ENCODE peak calls at places on chromosomes 2 and 18, in six cellular contexts. V is cardiac muscle cell; J is colonic mucosa; G is A549; L is heart left ventricle; Q is CD8-positive, alpha-beta memory T cell. B is an unnamed sample.

GRCh38 chr18:13597068-13597467 is 129.3 kb downstream of the FAM210A start:
- DNase-seq in V (no peak), J (no peak), G (no peak), L (no peak), Q (no peak), B (no peak)

GRCh38 chr2:164992818-164993217 is 37.5 kb upstream of the SLC38A11 start:
- DNase-seq in V (peak; percentile 81), J (peak; percentile 55), G (peak; percentile 80), L (peak; percentile 55), Q (no peak), B (peak; percentile 69)

GRCh38 chr2:178076130-178076529 is 3.6 kb upstream of the PDE11A start:
- DNase-seq in V (no peak), J (no peak), G (no peak), L (no peak), Q (no peak), B (no peak)

GRCh38 chr2:9001229-9001628 is 2.3 kb downstream of the MBOAT2 start:
- DNase-seq in V (no peak), J (peak; percentile 49), G (peak; percentile 71), L (no peak), Q (no peak), B (no peak)

GRCh38 chr2:152694161-152694661 is 23.1 kb downstream of the PRPF40A start:
- DNase-seq in V (no peak), J (no peak), G (peak; percentile 12), L (no peak), Q (peak; percentile 10), B (no peak)

GRCh38 chr18:45806226-45806625 is 19.2 kb upstream of the SIGLEC15 start:
- DNase-seq in V (no peak), J (no peak), G (no peak), L (no peak), Q (no peak), B (no peak)

GRCh38 chr2:65749549-65749948 is 317.1 kb upstream of the SPRED2 start:
- DNase-seq in V (no peak), J (no peak), G (no peak), L (no peak), Q (no peak), B (no peak)

GRCh38 chr2:28594369-28595108 is 98.7 kb downstream of the PLB1 start:
- DNase-seq in V (peak; percentile 92), J (peak; percentile 96), G (peak; percentile 89), L (peak; percentile 85), Q (peak; percentile 79), B (peak; percentile 96)

GRCh38 chr2:217977840-217978535 is 24.8 kb downstream of the TNS1 start:
- DNase-seq in V (no peak), J (no peak), G (no peak), L (no peak), Q (no peak), B (no peak)

GRCh38 chr2:46229134-46230063 is 67.8 kb upstream of the EPAS1 start:
- DNase-seq in V (no peak), J (peak; percentile 20), G (peak; percentile 93), L (no peak), Q (no peak), B (no peak)

GRCh38 chr18:49071776-49072175 is 121.0 kb upstream of the SMAD7 start:
- DNase-seq in V (no peak), J (no peak), G (no peak), L (no peak), Q (no peak), B (no peak)

GRCh38 chr2:230130668-230131364 is 62.1 kb upstream of the SLC16A14 start:
- DNase-seq in V (no peak), J (peak; percentile 38), G (peak; percentile 42), L (peak; percentile 68), Q (no peak), B (peak; percentile 76)

GRCh38 chr2:201964631-201965206 is 68.9 kb upstream of the FZD7 start:
- DNase-seq in V (no peak), J (no peak), G (no peak), L (no peak), Q (no peak), B (no peak)

GRCh38 chr2:182577816-182578215 is 138.2 kb upstream of the DNAJC10 start:
- DNase-seq in V (no peak), J (no peak), G (no peak), L (no peak), Q (no peak), B (no peak)

GRCh38 chr2:29650634-29651097 is 270.7 kb downstream of the ALK start:
- DNase-seq in V (no peak), J (no peak), G (no peak), L (no peak), Q (no peak), B (no peak)

GRCh38 chr18:25190468-25190867 is 161.5 kb downstream of the ZNF521 start:
- DNase-seq in V (no peak), J (no peak), G (no peak), L (no peak), Q (no peak), B (no peak)

GRCh38 chr18:8084160-8084559 is 517.0 kb downstream of the PTPRM start:
- DNase-seq in V (peak; percentile 69), J (peak; percentile 29), G (peak; percentile 38), L (peak; percentile 31), Q (no peak), B (peak; percentile 68)

GRCh38 chr18:58146099-58146498 is 102.1 kb downstream of the NEDD4L start:
- DNase-seq in V (no peak), J (no peak), G (no peak), L (no peak), Q (no peak), B (no peak)

GRCh38 chr2:200305797-200306718 is at the start of gene SPATS2L:
- DNase-seq in V (peak; percentile 77), J (peak; percentile 82), G (peak; percentile 87), L (peak; percentile 87), Q (peak; percentile 31), B (peak; percentile 87)

GRCh38 chr2:133262888-133263287 is 305.4 kb downstream of the NCKAP5 start:
- DNase-seq in V (no peak), J (no peak), G (peak; percentile 35), L (no peak), Q (no peak), B (no peak)

GRCh38 chr2:71697106-71698010 is 244.0 kb downstream of the DYSF start:
- DNase-seq in V (no peak), J (no peak), G (no peak), L (no peak), Q (no peak), B (no peak)

GRCh38 chr18:79857082-79857661 is 59.4 kb downstream of the KCNG2 start:
- DNase-seq in V (peak; percentile 1), J (peak; percentile 9), G (peak; percentile 49), L (no peak), Q (no peak), B (peak; percentile 10)

GRCh38 chr2:190334479-190335224 is 8.7 kb upstream of the INPP1 start:
- DNase-seq in V (no peak), J (peak; percentile 71), G (peak; percentile 71), L (no peak), Q (no peak), B (no peak)

GRCh38 chr2:113966832-113967231 is 76.9 kb downstream of the ACTR3 start:
- DNase-seq in V (no peak), J (no peak), G (peak; percentile 34), L (no peak), Q (no peak), B (no peak)

GRCh38 chr2:140601342-140601741 is 1529.5 kb downstream of the LRP1B start:
- DNase-seq in V (peak; percentile 18), J (no peak), G (no peak), L (no peak), Q (no peak), B (no peak)

GRCh38 chr2:121085801-121086200 is 199.2 kb downstream of the TFCP2L1 start:
- DNase-seq in V (peak; percentile 26), J (no peak), G (no peak), L (no peak), Q (no peak), B (peak; percentile 42)

GRCh38 chr2:152548111-152548875 is 169.0 kb downstream of the PRPF40A start:
- DNase-seq in V (no peak), J (no peak), G (no peak), L (no peak), Q (no peak), B (no peak)

GRCh38 chr2:121617042-121617599 is 32.1 kb downstream of the CLASP1 start:
- DNase-seq in V (peak; percentile 40), J (no peak), G (no peak), L (no peak), Q (no peak), B (no peak)

GRCh38 chr2:179825494-179825893 is 35.9 kb downstream of the ZNF385B start:
- DNase-seq in V (no peak), J (no peak), G (peak; percentile 16), L (no peak), Q (no peak), B (no peak)
- H3K4me1 ChIP-seq in V (peaks cover 37% of the 10 kb centered on the region), J (no peaks in the 10 kb centered on the region), G (no peaks in the 10 kb centered on the region), L (no peaks in the 10 kb centered on the region), Q (no peaks in the 10 kb centered on the region), B (no peaks in the 10 kb centered on the region)

GRCh38 chr2:196177124-196177523 is 5.7 kb upstream of the STK17B start:
- DNase-seq in V (no peak), J (no peak), G (no peak), L (no peak), Q (no peak), B (no peak)
- H3K4me1 ChIP-seq in V (no peaks in the 10 kb centered on the region), J (no peaks in the 10 kb centered on the region), G (no peaks in the 10 kb centered on the region), L (peaks cover under 1% of the 10 kb centered on the region), Q (peaks cover 94% of the 10 kb centered on the region), B (no peaks in the 10 kb centered on the region)

DNA sequence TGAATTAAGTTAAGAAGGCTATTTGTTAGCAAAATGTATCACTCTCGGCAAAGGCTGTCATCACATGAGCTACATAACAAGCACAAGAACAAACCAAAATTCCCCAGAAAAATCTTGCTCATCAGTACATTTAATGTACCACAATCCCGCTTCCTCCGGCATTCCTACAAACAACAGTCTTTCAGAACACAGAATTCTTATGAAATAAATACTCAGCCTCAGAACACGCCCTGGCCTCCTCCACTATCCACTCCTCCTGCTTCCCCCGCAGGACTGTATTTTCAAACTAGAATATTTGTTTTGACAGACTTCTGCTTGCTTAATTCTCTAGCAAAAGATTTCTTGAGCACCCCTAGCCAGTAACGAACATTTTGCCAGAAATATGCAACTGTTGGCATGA is 131.3 kb downstream of the THADA start:
- DNase-seq in V (no peak), J (no peak), G (no peak), L (no peak), Q (no peak), B (peak; percentile 62)
- H3K4me1 ChIP-seq in V (peaks cover 4% of the 10 kb centered on the region), J (no peaks in the 10 kb centered on the region), G (peaks cover 81% of the 10 kb centered on the region), L (peaks cover 36% of the 10 kb centered on the region), Q (no peaks in the 10 kb centered on the region), B (peaks cover 26% of the 10 kb centered on the region)

GRCh38 chr2:68436270-68436669 is 30.8 kb downstream of the FBXO48 start:
- DNase-seq in V (no peak), J (no peak), G (no peak), L (no peak), Q (no peak), B (no peak)
- H3K4me1 ChIP-seq in V (peaks cover 34% of the 10 kb centered on the region), J (no peaks in the 10 kb centered on the region), G (no peaks in the 10 kb centered on the region), L (peaks cover 33% of the 10 kb centered on the region), Q (peaks cover 9% of the 10 kb centered on the region), B (peaks cover 22% of the 10 kb centered on the region)

DNA sequence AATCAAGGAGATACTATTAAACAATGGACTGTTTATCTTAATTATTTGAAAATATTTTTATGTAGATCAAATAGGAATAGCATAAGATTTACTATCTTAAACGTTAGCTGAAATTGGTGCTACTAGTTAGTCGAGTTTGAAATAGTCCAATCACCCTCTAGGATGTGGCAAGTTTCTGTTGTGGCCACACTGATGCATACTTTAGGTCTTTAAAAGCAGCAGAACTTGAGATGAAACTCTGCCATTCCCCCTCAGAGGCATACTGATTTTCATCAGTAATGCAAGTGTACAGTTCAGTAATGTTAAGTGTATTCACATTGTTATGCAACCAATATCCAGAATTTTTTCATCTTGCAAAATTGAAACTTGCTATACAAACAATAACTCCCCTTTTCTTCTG is 151.8 kb downstream of the SLC4A10 start:
- DNase-seq in V (no peak), J (no peak), G (no peak), L (no peak), Q (no peak), B (no peak)
- H3K4me1 ChIP-seq in V (no peaks in the 10 kb centered on the region), J (no peaks in the 10 kb centered on the region), G (no peaks in the 10 kb centered on the region), L (no peaks in the 10 kb centered on the region), Q (no peaks in the 10 kb centered on the region), B (no peaks in the 10 kb centered on the region)

GRCh38 chr2:80527119-80527518 is 222.6 kb upstream of the LRRTM1 start:
- DNase-seq in V (no peak), J (no peak), G (no peak), L (no peak), Q (no peak), B (no peak)
- H3K4me1 ChIP-seq in V (no peaks in the 10 kb centered on the region), J (no peaks in the 10 kb centered on the region), G (no peaks in the 10 kb centered on the region), L (no peaks in the 10 kb centered on the region), Q (no peaks in the 10 kb centered on the region), B (no peaks in the 10 kb centered on the region)

B was measured in testis.